ENCODE peak calls at places on chromosomes 11 and 22, in five cellular contexts. M, F, R, O and Z are unnamed samples.

GRCh38 chr11:106714179-106714578 is 304.1 kb downstream of the GUCY1A2 start:
- DNase-seq in M (no peak), F (no peak), R (no peak), O (no peak), Z (no peak)

GRCh38 chr22:34587357-34588356 is 478.3 kb upstream of the ISX start:
- DNase-seq in M (no peak), F (no peak), R (no peak), O (no peak), Z (no peak)

GRCh38 chr11:16846305-16846704 is 107.9 kb downstream of the C11orf58 start:
- DNase-seq in M (no peak), F (no peak), R (no peak), O (no peak), Z (no peak)

GRCh38 chr11:122069946-122070345 is 46.1 kb downstream of the BLID start:
- DNase-seq in M (peak; percentile 90), F (peak; percentile 14), R (peak; percentile 72), O (no peak), Z (peak; percentile 83)

GRCh38 chr22:42742940-42743339 is 22.3 kb upstream of the A4GALT start:
- DNase-seq in M (no peak), F (no peak), R (no peak), O (no peak), Z (peak; percentile 77)

GRCh38 chr22:33568934-33569496 is 351.3 kb downstream of the LARGE1 start:
- DNase-seq in M (peak; percentile 41), F (no peak), R (no peak), O (no peak), Z (no peak)

GRCh38 chr11:17594686-17595192 is 47.7 kb downstream of the OTOG start:
- DNase-seq in M (no peak), F (no peak), R (no peak), O (no peak), Z (no peak)

GRCh38 chr22:45672564-45673481 is 1.2 kb downstream of the ATXN10 start:
- DNase-seq in M (peak; percentile 34), F (no peak), R (no peak), O (no peak), Z (no peak)

GRCh38 chr11:28526406-28526751 is 418.2 kb downstream of the METTL15 start:
- DNase-seq in M (no peak), F (no peak), R (no peak), O (no peak), Z (no peak)

GRCh38 chr22:46417268-46417580 is 81.7 kb downstream of the TRMU start:
- DNase-seq in M (no peak), F (no peak), R (no peak), O (no peak), Z (no peak)

GRCh38 chr22:47901911-47902310 is 1139.5 kb downstream of the TBC1D22A start:
- DNase-seq in M (no peak), F (no peak), R (no peak), O (no peak), Z (no peak)

GRCh38 chr11:27248430-27249207 is 114.4 kb downstream of the CCDC34 start:
- DNase-seq in M (no peak), F (no peak), R (no peak), O (no peak), Z (no peak)

GRCh38 chr11:18720086-18720810 is 5.7 kb downstream of the IGSF22 start:
- DNase-seq in M (no peak), F (no peak), R (no peak), O (no peak), Z (no peak)

GRCh38 chr11:13923182-13923581 is 39.3 kb upstream of the SPON1 start:
- DNase-seq in M (no peak), F (no peak), R (no peak), O (no peak), Z (no peak)

GRCh38 chr22:27687984-27688545 is 113.5 kb downstream of the MN1 start:
- DNase-seq in M (no peak), F (no peak), R (no peak), O (no peak), Z (no peak)

GRCh38 chr11:15911377-15912044 is 444.8 kb downstream of the SOX6 start:
- DNase-seq in M (no peak), F (no peak), R (peak; percentile 54), O (peak; percentile 64), Z (peak; percentile 51)

GRCh38 chr11:103536335-103536722 is 427.1 kb downstream of the DYNC2H1 start:
- DNase-seq in M (no peak), F (no peak), R (no peak), O (no peak), Z (no peak)

GRCh38 chr11:85783758-85784157 is 27.2 kb downstream of the SYTL2 start:
- DNase-seq in M (no peak), F (no peak), R (no peak), O (no peak), Z (no peak)

GRCh38 chr11:118401880-118402590 is 629 bp downstream of the ATP5MG start:
- DNase-seq in M (no peak), F (no peak), R (no peak), O (no peak), Z (no peak)

GRCh38 chr11:72584933-72585597 is 89.2 kb downstream of the PDE2A start:
- DNase-seq in M (no peak), F (no peak), R (no peak), O (no peak), Z (no peak)

GRCh38 chr11:23988381-23989006 is 508.4 kb upstream of the LUZP2 start:
- DNase-seq in M (peak; percentile 51), F (no peak), R (no peak), O (no peak), Z (no peak)

GRCh38 chr11:47987781-47988180 is 7.4 kb downstream of the PTPRJ start:
- DNase-seq in M (no peak), F (peak; percentile 63), R (no peak), O (no peak), Z (peak; percentile 57)

GRCh38 chr22:45905326-45905923 is 71.5 kb downstream of the WNT7B start:
- DNase-seq in M (no peak), F (no peak), R (no peak), O (no peak), Z (no peak)

GRCh38 chr11:21552910-21553309 is 640.0 kb upstream of the ANO5 start:
- DNase-seq in M (no peak), F (no peak), R (no peak), O (no peak), Z (no peak)

GRCh38 chr22:19226428-19226827 is 47.9 kb upstream of the SLC25A1 start:
- DNase-seq in M (no peak), F (no peak), R (no peak), O (no peak), Z (no peak)

GRCh38 chr22:29011868-29012428 is 49.7 kb downstream of the C22orf31 start:
- DNase-seq in M (no peak), F (peak; percentile 32), R (no peak), O (no peak), Z (no peak)

GRCh38 chr11:117095301-117096139 is 2.7 kb downstream of the SIK3 start:
- DNase-seq in M (no peak), F (no peak), R (no peak), O (no peak), Z (no peak)

GRCh38 chr22:48366056-48366455 is 1461.6 kb downstream of the BRD1 start:
- DNase-seq in M (no peak), F (peak; percentile 1), R (no peak), O (no peak), Z (no peak)

GRCh38 chr11:57679396-57679795 is 11.5 kb downstream of the ZDHHC5 start:
- DNase-seq in M (no peak), F (no peak), R (no peak), O (no peak), Z (no peak)

GRCh38 chr22:26848244-26848920 is 191.0 kb downstream of the MIAT start:
- DNase-seq in M (no peak), F (no peak), R (no peak), O (no peak), Z (no peak)

DNA sequence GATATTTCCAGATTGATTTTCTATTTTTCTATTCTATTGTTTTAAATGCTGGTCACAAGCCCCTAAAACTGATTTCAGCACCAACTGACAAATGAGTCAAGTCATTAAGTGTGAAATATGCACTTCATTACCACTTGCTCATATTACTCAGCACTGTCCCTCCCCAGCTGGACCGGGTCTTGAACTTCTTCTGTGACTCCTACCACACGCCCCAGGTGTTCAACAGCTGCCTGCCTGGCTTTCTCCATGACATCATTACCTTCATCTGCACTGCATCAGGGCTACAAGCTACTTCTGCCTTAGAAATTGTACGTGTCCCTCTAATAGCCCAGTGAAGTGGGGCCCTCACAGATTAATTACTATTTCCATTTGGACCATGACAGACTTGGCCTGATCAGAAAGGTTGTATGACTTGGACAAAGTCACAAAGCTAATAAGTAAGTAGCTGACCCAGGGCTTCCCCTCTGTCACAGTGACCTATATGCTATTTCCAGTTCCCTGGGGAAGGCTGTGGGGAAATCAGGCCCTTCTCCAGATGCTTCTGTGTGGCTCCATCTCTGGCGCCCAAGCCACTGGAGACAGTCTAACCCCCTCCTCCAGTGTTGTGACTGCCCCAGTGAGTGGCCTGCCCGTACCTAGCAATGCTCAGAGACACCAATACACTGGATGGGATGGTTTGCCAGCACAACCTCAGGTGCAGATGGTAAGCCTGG is 18.1 kb downstream of the TBC1D10A start:
- DNase-seq in M (peak; percentile 54), F (peak; percentile 63), R (no peak), O (no peak), Z (no peak)
- H3K4me1 ChIP-seq in M (peaks cover 66% of the 10 kb centered on the region), F (peaks cover 85% of the 10 kb centered on the region), R (peaks cover 76% of the 10 kb centered on the region), O (peaks cover 90% of the 10 kb centered on the region), Z (peaks cover 75% of the 10 kb centered on the region)

DNA sequence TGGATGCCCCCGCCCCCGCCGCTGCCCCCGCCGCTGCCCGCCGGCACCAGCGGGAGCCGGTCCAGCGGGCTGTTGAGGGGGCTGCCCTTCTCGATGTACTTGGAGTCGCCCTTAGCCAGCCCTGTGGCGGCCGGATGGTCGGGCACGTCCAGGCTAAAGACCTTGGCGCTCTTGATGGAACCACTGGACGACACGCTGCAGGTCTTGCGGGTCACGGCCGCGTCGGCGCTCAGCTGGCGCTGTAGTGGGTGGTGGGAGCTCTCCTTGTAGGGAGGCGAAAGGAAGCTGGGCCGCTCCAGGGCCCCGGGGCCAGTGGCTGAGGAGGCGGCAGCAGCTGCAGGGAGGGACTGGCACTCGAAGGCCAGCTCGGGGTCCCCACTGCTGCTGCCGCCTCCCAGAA is 53.8 kb downstream of the ELFN2 start:
- DNase-seq in M (no peak), F (no peak), R (no peak), O (no peak), Z (no peak)
- H3K4me1 ChIP-seq in M (peaks cover 29% of the 10 kb centered on the region), F (no peaks in the 10 kb centered on the region), R (no peaks in the 10 kb centered on the region), O (no peaks in the 10 kb centered on the region), Z (no peaks in the 10 kb centered on the region)

DNA sequence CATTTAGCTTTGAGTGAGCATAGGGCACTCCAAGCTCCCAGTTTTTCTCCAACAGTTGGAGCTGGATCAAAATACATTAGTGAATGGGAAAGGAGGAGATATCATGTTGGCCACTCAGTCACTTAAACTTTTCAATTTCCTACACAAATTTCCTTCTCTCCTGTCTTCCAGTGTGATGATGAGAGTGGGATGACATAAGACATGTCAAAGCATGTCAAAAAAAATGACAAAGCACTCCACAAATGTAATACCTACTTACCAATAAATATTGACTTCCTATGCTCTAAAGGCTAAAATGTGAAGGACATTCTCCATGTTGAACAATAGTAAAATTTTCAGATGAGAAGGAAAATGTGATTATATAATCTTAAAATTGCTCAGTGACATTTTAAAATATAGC is 1.5 kb upstream of the GRM5 start:
- DNase-seq in M (no peak), F (no peak), R (no peak), O (no peak), Z (no peak)
- H3K4me1 ChIP-seq in M (no peaks in the 10 kb centered on the region), F (no peaks in the 10 kb centered on the region), R (no peaks in the 10 kb centered on the region), O (no peaks in the 10 kb centered on the region), Z (peaks cover 6% of the 10 kb centered on the region)

DNA sequence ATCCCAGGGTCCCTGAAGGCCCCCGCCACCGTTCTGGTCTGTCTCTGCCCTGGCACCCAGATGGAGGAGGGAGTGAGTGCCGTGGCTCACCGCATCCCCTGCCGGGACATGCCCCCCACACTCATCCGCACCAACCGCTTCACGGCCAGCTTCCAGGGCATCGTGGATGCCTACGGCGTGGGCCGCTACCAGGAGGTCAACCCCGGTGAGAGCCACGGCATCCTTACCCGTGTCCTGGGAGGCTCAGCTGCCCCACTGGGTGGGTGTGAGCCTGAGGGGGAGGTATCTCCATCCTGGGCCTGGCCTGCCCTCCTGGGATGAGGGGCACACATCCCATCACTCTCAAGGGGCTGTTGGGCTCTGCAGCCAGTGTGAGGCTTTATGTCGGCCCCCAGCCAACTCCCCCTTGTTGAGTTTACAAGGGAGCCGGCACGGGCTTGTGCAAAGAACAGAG is 6.1 kb downstream of the TCIRG1 start:
- DNase-seq in M (no peak), F (no peak), R (no peak), O (peak; percentile 62), Z (no peak)
- H3K4me1 ChIP-seq in M (peaks cover 9% of the 10 kb centered on the region), F (peaks cover 10% of the 10 kb centered on the region), R (peaks cover 5% of the 10 kb centered on the region), O (peaks cover 10% of the 10 kb centered on the region), Z (peaks cover 3% of the 10 kb centered on the region)